ENCODE peak calls at places on chromosome 13, in seven cellular contexts. D, Q, S, L, M, K and U are unnamed samples.

GRCh38 chr13:28545583-28546333 is 50.8 kb upstream of the FLT1 start:
- DNase-seq in D (no peak), Q (no peak), S (no peak), L (no peak), M (no peak), K (no peak), U (no peak)

GRCh38 chr13:98507060-98507797 is 69.7 kb downstream of the STK24 start:
- DNase-seq in D (no peak), Q (peak), S (peak), L (peak), M (no peak), K (no peak), U (peak)

GRCh38 chr13:52010890-52011689 is at the start of gene ATP7B:
- DNase-seq in D (no peak), Q (no peak), S (peak), L (peak), M (peak), K (peak), U (peak)

GRCh38 chr13:50934735-50935419 is 25.3 kb downstream of the RNASEH2B start:
- DNase-seq in D (no peak), Q (no peak), S (no peak), L (no peak), M (no peak), K (no peak), U (no peak)

GRCh38 chr13:70183041-70183440 is 74.8 kb upstream of the KLHL1 start:
- DNase-seq in D (no peak), Q (no peak), S (no peak), L (no peak), M (no peak), K (no peak), U (no peak)

GRCh38 chr13:79547821-79548220 is 66.9 kb downstream of the NDFIP2 start:
- DNase-seq in D (no peak), Q (no peak), S (no peak), L (no peak), M (no peak), K (no peak), U (no peak)

GRCh38 chr13:83827338-83827737 is 54.9 kb downstream of the SLITRK1 start:
- DNase-seq in D (no peak), Q (no peak), S (no peak), L (no peak), M (no peak), K (no peak), U (no peak)

GRCh38 chr13:22256111-22256639 is 585.3 kb downstream of the FGF9 start:
- DNase-seq in D (no peak), Q (no peak), S (no peak), L (no peak), M (no peak), K (no peak), U (no peak)

GRCh38 chr13:32824671-32825070 is 191.6 kb upstream of the KL start:
- DNase-seq in D (peak), Q (no peak), S (no peak), L (peak), M (no peak), K (peak), U (peak)

GRCh38 chr13:59689057-59689456 is 474.7 kb downstream of the DIAPH3 start:
- DNase-seq in D (no peak), Q (no peak), S (no peak), L (no peak), M (no peak), K (no peak), U (peak)

GRCh38 chr13:21541980-21542379 is 62.0 kb downstream of the MICU2 start:
- DNase-seq in D (no peak), Q (no peak), S (no peak), L (no peak), M (no peak), K (no peak), U (no peak)

GRCh38 chr13:100156786-100157185 is 67.9 kb downstream of the PCCA start:
- DNase-seq in D (no peak), Q (no peak), S (no peak), L (no peak), M (no peak), K (peak), U (no peak)

GRCh38 chr13:21229241-21230024 is 53.0 kb downstream of the MRPL57 start:
- DNase-seq in D (no peak), Q (no peak), S (no peak), L (no peak), M (no peak), K (no peak), U (no peak)

GRCh38 chr13:39566216-39566869 is 36.6 kb downstream of the LHFPL6 start:
- DNase-seq in D (no peak), Q (no peak), S (no peak), L (no peak), M (no peak), K (peak), U (no peak)

GRCh38 chr13:109868583-109869311 is 82.4 kb upstream of the IRS2 start:
- DNase-seq in D (peak), Q (no peak), S (no peak), L (no peak), M (no peak), K (peak), U (no peak)
- H3K27ac ChIP-seq in D (no peak), Q (no peak), S (no peak), L (no peak), M (no peak), K (no peak), U (no peak)

GRCh38 chr13:43232866-43233265 is 209.5 kb downstream of the DNAJC15 start:
- DNase-seq in D (peak), Q (no peak), S (no peak), L (no peak), M (no peak), K (peak), U (no peak)
- H3K27ac ChIP-seq in D (no peak), Q (no peak), S (no peak), L (no peak), M (no peak), K (no peak), U (no peak)

GRCh38 chr13:41053384-41053826 is 7.9 kb upstream of the WBP4 start:
- DNase-seq in D (peak), Q (no peak), S (no peak), L (no peak), M (no peak), K (no peak), U (no peak)
- H3K27ac ChIP-seq in D (peak), Q (peak), S (peak), L (no peak), M (no peak), K (no peak), U (no peak)

DNA sequence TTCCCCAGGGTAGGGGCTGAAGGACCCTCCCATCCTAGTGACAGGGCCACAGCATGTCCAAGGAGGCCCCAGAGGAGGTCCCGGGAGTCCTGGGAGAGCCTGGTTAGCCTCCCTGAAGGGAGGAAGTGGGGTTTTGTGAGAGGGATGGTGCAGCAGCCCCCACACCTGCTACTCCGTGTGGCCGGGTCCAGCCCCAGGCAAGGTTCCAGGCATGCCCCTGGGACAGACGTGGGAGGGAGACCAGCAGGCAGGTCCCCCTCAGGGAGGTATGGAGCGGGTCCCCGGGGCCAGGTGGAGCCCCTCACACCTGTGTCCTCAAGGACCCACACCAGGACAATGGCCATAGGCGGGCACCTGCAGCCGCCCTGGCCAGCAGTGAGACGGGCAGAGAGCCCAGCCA is 1.9 kb upstream of the F7 start:
- DNase-seq in D (no peak), Q (no peak), S (no peak), L (no peak), M (no peak), K (no peak), U (no peak)
- H3K27ac ChIP-seq in D (no peak), Q (no peak), S (no peak), L (no peak), M (no peak), K (no peak), U (no peak)

GRCh38 chr13:43567608-43568007 is 219.2 kb downstream of the ENOX1 start:
- DNase-seq in D (peak), Q (no peak), S (no peak), L (no peak), M (no peak), K (peak), U (no peak)

GRCh38 chr13:43569688-43570087 is 217.1 kb downstream of the ENOX1 start:
- DNase-seq in D (no peak), Q (no peak), S (no peak), L (no peak), M (no peak), K (no peak), U (no peak)

GRCh38 chr13:43561081-43561480 is 225.7 kb downstream of the ENOX1 start:
- DNase-seq in D (no peak), Q (no peak), S (no peak), L (no peak), M (no peak), K (no peak), U (no peak)

GRCh38 chr13:43558942-43559341 is 227.8 kb downstream of the ENOX1 start:
- DNase-seq in D (no peak), Q (no peak), S (no peak), L (no peak), M (no peak), K (no peak), U (no peak)

DNA sequence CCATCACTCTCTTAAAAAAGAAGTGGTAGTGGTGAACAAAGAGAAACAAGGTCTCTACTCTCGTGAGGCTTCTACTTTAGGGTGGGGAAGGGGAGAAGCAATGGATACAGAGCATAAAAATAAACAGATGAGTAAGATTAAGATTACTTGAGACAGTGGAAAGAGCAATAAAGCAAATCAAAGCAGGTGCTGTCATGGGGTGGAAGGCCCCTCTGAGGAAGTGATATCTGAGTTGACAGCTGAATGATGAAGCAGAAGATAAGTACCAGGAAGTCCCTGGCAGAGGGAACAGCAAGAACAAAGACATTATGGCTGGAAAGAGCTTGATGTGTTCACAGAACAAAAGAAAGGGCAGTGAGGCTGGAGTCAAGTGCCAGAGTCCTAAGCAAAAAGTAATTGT is 221.8 kb downstream of the ENOX1 start:
- DNase-seq in D (no peak), Q (no peak), S (no peak), L (no peak), M (no peak), K (no peak), U (no peak)
- H3K27ac ChIP-seq in D (no peak), Q (no peak), S (no peak), L (no peak), M (no peak), K (no peak), U (no peak)

GRCh38 chr13:45195421-45195820 is 5.4 kb downstream of the KCTD4 start:
- DNase-seq in D (no peak), Q (no peak), S (no peak), L (no peak), M (no peak), K (no peak), U (no peak)

GRCh38 chr13:45196622-45197021 is 4.2 kb downstream of the KCTD4 start:
- DNase-seq in D (peak), Q (no peak), S (no peak), L (no peak), M (no peak), K (peak), U (no peak)

GRCh38 chr13:45194081-45194939 is 6.5 kb downstream of the KCTD4 start:
- DNase-seq in D (peak), Q (no peak), S (no peak), L (peak), M (no peak), K (no peak), U (peak)

GRCh38 chr13:45198041-45198440 is 2.8 kb downstream of the KCTD4 start:
- DNase-seq in D (peak), Q (no peak), S (no peak), L (no peak), M (no peak), K (no peak), U (no peak)

DNA sequence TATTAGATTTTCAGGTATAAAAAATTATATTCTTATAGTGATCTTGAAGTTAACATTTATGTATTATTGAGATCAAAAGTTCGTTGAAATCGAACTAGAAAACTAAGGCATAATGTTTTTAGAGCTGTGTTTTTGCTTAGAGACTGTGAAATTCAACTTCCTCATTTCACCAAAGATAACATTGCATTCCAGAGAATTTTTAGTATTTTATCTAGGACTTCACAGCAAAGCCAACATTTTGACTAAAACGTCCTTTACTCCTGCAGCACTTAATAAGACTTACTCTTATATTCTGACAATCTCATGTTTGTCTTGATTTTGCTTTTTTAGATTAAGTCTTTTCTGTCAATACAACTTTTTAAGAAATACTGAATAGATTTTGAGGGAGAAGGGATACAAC is 4.8 kb downstream of the KCTD4 start:
- DNase-seq in D (no peak), Q (no peak), S (no peak), L (no peak), M (no peak), K (no peak), U (no peak)
- H3K27ac ChIP-seq in D (peak), Q (no peak), S (no peak), L (no peak), M (no peak), K (no peak), U (no peak)

GRCh38 chr13:101707659-101708058 is 255.2 kb downstream of the ITGBL1 start:
- DNase-seq in D (no peak), Q (no peak), S (no peak), L (no peak), M (no peak), K (no peak), U (no peak)

GRCh38 chr13:101709952-101710351 is 257.5 kb downstream of the ITGBL1 start:
- DNase-seq in D (no peak), Q (no peak), S (no peak), L (no peak), M (no peak), K (no peak), U (peak)

GRCh38 chr13:101703838-101704237 is 251.4 kb downstream of the ITGBL1 start:
- DNase-seq in D (no peak), Q (no peak), S (no peak), L (no peak), M (no peak), K (no peak), U (no peak)

GRCh38 chr13:101708115-101708514 is 255.6 kb downstream of the ITGBL1 start:
- DNase-seq in D (no peak), Q (no peak), S (no peak), L (no peak), M (no peak), K (no peak), U (peak)

DNA sequence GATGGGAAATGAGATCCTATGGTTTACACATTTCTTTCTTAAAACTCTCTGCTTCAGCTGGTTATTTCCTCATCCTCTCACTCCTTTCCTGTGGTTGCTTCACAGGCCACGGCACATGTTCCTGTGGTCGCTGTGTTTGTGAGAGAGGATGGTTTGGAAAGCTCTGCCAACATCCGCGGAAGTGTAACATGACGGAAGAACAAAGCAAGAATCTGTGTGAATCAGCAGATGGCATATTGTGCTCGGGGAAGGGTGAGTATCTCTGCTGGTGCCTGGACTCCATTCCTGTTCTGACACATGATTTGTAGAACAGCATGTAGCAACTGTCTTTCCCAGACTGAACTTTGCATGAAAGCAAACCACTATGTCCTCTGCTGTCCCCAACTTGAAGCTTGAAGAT is 254.2 kb downstream of the ITGBL1 start:
- DNase-seq in D (peak), Q (no peak), S (peak), L (peak), M (no peak), K (peak), U (no peak)
- H3K27ac ChIP-seq in D (no peak), Q (no peak), S (no peak), L (no peak), M (no peak), K (peak), U (no peak)

GRCh38 chr13:113046066-113046882 is 59.3 kb upstream of the F7 start:
- DNase-seq in D (no peak), Q (no peak), S (no peak), L (no peak), M (no peak), K (no peak), U (no peak)

GRCh38 chr13:113045214-113046007 is 60.2 kb upstream of the F7 start:
- DNase-seq in D (no peak), Q (no peak), S (no peak), L (no peak), M (no peak), K (no peak), U (no peak)

GRCh38 chr13:113043931-113044330 is 61.7 kb upstream of the F7 start:
- DNase-seq in D (no peak), Q (no peak), S (no peak), L (no peak), M (no peak), K (no peak), U (no peak)

GRCh38 chr13:113043001-113043630 is 62.5 kb upstream of the F7 start:
- DNase-seq in D (no peak), Q (no peak), S (no peak), L (no peak), M (no peak), K (no peak), U (no peak)

GRCh38 chr13:113044431-113045114 is 61.0 kb upstream of the F7 start:
- DNase-seq in D (no peak), Q (no peak), S (no peak), L (peak), M (no peak), K (no peak), U (no peak)
- H3K27ac ChIP-seq in D (no peak), Q (no peak), S (no peak), L (no peak), M (no peak), K (no peak), U (no peak)

DNA sequence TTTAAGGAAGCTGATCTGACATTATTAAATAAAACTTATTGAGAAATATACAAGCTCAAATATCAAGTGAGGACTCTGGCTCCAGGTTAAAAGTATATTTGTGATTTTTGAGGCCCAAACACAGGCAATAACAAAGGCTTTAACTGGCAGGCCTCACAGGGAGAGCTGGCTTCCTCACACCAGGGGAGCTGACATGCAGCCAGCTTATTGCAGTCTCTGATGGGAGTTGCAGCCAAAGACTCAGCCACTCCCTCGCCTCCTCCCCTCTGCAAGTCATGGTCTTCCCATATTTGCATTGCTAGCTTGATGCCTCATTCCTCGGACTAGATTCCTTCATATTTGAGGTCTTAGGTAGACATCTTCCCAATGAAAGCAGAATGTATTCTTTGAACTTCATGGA is 647.1 kb upstream of the SLITRK6 start:
- DNase-seq in D (peak), Q (no peak), S (no peak), L (peak), M (no peak), K (no peak), U (peak)
- H3K27ac ChIP-seq in D (no peak), Q (no peak), S (no peak), L (peak), M (no peak), K (no peak), U (no peak)

DNA sequence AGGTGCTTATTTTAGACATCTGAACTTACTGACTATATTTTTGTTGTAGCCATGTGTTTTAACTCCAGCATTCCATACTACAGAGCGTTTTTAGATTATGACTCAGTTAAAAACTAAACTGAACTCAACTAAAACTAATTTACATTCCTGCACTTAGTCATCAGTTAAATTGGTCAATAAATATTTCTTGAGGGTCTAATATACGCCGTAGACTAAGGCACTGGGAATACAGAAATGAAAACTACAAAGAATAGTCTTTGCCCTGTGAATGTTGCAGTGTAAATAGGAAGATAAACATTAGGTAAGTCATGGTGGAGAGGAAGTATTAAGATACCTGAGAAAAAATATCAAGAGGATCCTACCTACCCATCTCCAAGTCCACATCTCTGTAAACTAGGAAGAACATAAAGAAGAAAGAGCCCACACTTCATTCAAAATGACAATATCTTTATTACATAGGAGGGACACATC is 52.7 kb downstream of the MBNL2 start:
- DNase-seq in D (peak), Q (no peak), S (no peak), L (peak), M (no peak), K (peak), U (no peak)
- H3K27ac ChIP-seq in D (peak), Q (no peak), S (no peak), L (no peak), M (no peak), K (peak), U (no peak)